ENCODE peak calls at places on chromosomes 1 and 21, in four cellular contexts. J is A549, Z is heart right ventricle, Y is tibial artery. S is an unnamed sample.

GRCh38 chr1:88876573-88877335 is 14.6 kb downstream of the GTF2B start:
- DNase-seq in J (no peak), Y (no peak), Z (no peak), S (no peak)

GRCh38 chr1:92754000-92754787 is 30.7 kb downstream of the EVI5 start:
- DNase-seq in Y (no peak), Z (no peak), J (no peak), S (peak; percentile 59)

GRCh38 chr1:172343246-172344099 is 77.0 kb upstream of the C1orf105 start:
- DNase-seq in Z (no peak), J (no peak), Y (no peak), S (peak; percentile 69)

GRCh38 chr1:9292361-9293240 is at the start of gene SPSB1:
- DNase-seq in Z (peak; percentile 74), J (no peak), Y (peak; percentile 65), S (no peak)

GRCh38 chr1:26771643-26772321 is 16.0 kb upstream of the PIGV start:
- DNase-seq in J (peak; percentile 69), Y (peak; percentile 40), Z (peak; percentile 20), S (peak; percentile 87)

GRCh38 chr1:167109125-167109524 is 15.2 kb downstream of the STYXL2 start:
- DNase-seq in J (no peak), Y (no peak), Z (no peak), S (no peak)

GRCh38 chr1:213264534-213264933 is 213.5 kb downstream of the RPS6KC1 start:
- DNase-seq in Y (no peak), Z (no peak), J (no peak), S (no peak)

GRCh38 chr1:202255343-202255742 is 61.7 kb downstream of the LGR6 start:
- DNase-seq in Z (no peak), Y (peak; percentile 17), J (no peak), S (no peak)

GRCh38 chr1:228875741-228876140 is 140.5 kb downstream of the RHOU start:
- DNase-seq in J (no peak), Y (no peak), Z (no peak), S (no peak)

DNA sequence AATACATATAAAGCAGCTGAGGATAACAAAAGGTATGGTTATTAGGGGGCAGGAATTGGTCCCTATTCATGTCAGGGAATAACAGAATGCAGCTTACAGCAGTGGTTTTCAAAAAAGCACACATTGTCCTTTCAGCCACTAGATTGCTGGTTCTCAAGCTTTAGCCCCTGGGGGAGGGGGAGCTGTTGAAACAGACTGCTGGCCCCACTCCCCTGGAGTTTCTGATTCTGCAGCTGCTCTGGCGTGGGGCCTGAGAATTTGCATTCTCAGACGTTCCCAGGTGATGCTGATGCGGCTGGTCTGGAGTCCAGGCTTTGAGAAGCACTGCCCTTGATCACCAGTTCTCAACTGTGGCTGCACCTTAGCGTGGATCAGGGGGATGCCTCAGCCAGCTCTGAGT is 62.7 kb upstream of the LAPTM5 start:
- DNase-seq in Y (no peak), Z (no peak), J (no peak), S (no peak)
- H3K27ac ChIP-seq in Y (no peak overlapping the region), Z (no peak overlapping the region), J (no peak overlapping the region), S (no peak overlapping the region)

DNA sequence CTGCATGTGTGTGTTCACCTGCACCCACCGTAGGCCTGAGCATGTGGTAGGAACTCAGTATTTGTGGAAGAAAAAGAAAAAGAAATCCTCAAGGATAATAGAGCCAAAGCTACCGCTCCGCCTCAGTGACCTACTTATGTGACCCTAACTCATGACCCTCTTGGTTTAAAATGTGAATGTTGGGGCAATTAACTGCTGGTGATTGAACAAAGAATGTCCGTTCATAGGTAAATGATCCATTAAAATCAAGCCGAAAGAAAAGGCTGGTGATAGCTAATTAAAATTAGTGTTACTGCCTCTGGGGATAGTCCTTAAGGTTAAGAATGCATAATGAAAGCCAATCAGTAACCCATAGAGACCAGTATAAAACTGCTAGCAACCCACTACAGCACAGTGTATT is 98.1 kb downstream of the PRDM2 start:
- DNase-seq in J (no peak), Z (no peak), Y (no peak), S (no peak)
- H3K27ac ChIP-seq in J (no peak overlapping the region), Z (no peak overlapping the region), Y (no peak overlapping the region), S (peak overlapping the region; percentile 50)

DNA sequence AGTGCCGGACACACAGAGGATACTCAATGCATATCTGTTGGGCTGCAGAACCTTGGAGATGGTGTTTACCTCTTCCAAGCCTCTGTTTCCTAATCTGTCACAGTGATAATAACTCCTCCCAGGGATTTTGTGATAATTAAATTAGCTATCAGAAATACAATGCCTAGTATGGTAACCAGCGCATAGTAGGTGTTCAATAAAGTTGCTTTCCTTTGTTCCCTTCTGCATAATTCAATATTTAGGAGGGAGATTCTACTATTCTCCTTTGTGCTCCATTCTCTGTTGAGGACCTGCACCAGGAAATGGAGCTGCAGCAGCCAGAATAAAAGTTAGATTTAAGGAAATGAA is 3.3 kb upstream of the CSF3R start:
- DNase-seq in Y (no peak), J (no peak), Z (no peak), S (no peak)
- H3K27ac ChIP-seq in Y (no peak overlapping the region), J (peak overlapping the region; percentile 84), Z (peak overlapping the region; percentile 21), S (no peak overlapping the region)

DNA sequence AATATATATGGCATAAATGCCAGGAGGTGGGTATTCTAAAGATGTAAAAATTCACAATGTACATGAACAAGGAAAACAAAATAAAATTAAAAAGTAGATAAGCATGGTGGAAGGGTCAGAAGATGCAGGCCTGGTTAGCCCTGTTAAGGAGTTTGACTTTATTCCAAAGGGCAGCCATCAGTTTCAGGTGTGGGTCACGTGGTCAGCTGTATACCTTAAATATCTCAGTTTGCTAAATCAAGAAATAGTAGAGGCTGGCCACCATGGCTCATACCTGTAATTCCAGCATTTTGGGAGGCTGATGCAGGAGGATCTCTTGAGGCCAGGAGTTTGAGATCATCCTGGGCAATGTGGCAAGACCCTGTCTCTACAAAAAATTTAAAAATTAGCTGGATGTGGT is 8.5 kb upstream of the PINK1 start:
- DNase-seq in J (no peak), Z (no peak), Y (no peak), S (no peak)
- H3K27ac ChIP-seq in J (no peak overlapping the region), Z (no peak overlapping the region), Y (no peak overlapping the region), S (no peak overlapping the region)

GRCh38 chr1:117697220-117697781 is 91.5 kb downstream of the TENT5C start:
- DNase-seq in Y (no peak), Z (no peak), J (no peak), S (no peak)
- H3K27ac ChIP-seq in Y (peak overlapping the region; percentile 89), Z (peak overlapping the region; percentile 56), J (no peak overlapping the region), S (no peak overlapping the region)

DNA sequence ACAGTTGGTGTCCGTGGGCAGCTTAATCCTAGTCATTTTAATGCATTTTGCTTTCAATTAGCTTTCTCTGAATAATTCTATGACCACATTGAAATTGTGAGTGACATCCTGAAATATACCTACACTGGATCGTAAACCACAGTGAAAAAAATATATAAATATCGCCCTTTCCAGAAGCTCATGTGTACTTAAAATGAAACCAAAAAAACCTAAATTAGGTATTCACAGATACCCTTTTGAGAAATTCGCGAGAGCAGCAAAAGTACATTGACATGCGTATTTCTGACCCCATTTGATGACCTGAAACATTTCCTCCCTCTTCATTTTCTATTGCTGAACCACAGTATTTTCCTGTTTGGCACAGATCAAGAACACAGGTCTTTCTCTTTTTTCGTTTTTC is 253.8 kb downstream of the LTN1 start:
- DNase-seq in J (no peak), Y (no peak), Z (no peak), S (no peak)
- H3K27ac ChIP-seq in J (no peak overlapping the region), Y (no peak overlapping the region), Z (peak overlapping the region; percentile 76), S (no peak overlapping the region)

GRCh38 chr1:51636191-51636590 is 19.3 kb downstream of the OSBPL9 start:
- DNase-seq in Y (no peak), Z (no peak), J (no peak), S (no peak)

GRCh38 chr1:51639694-51640093 is 22.8 kb downstream of the OSBPL9 start:
- DNase-seq in Z (no peak), J (no peak), Y (no peak), S (no peak)

GRCh38 chr1:51635611-51636010 is 18.7 kb downstream of the OSBPL9 start:
- DNase-seq in Y (no peak), J (no peak), Z (no peak), S (no peak)

GRCh38 chr1:51636765-51637522 is 20.1 kb downstream of the OSBPL9 start:
- DNase-seq in Z (no peak), Y (peak; percentile 86), J (no peak), S (peak; percentile 94)

GRCh38 chr1:51638350-51638749 is 21.5 kb downstream of the OSBPL9 start:
- DNase-seq in Z (no peak), Y (no peak), J (no peak), S (no peak)
- H3K27ac ChIP-seq in Z (no peak overlapping the region), Y (peak overlapping the region; percentile 85), J (peak overlapping the region; percentile 42), S (no peak overlapping the region)

GRCh38 chr1:64538389-64538788 is 68.5 kb downstream of the CACHD1 start:
- DNase-seq in Z (no peak), Y (no peak), J (no peak), S (no peak)

GRCh38 chr1:64536836-64537490 is 67.0 kb downstream of the CACHD1 start:
- DNase-seq in Z (no peak), J (no peak), Y (no peak), S (no peak)

GRCh38 chr1:64539279-64539678 is 69.3 kb downstream of the CACHD1 start:
- DNase-seq in Z (no peak), J (no peak), Y (no peak), S (no peak)

GRCh38 chr1:64537942-64538341 is 68.0 kb downstream of the CACHD1 start:
- DNase-seq in J (no peak), Y (no peak), Z (no peak), S (no peak)

GRCh38 chr1:64536217-64536835 is 66.4 kb downstream of the CACHD1 start:
- DNase-seq in J (no peak), Y (no peak), Z (no peak), S (no peak)
- H3K27ac ChIP-seq in J (no peak overlapping the region), Y (no peak overlapping the region), Z (peak overlapping the region; percentile 75), S (no peak overlapping the region)

GRCh38 chr1:25540750-25541350 is 2.6 kb upstream of the LDLRAP1 start:
- DNase-seq in Z (no peak), J (no peak), Y (no peak), S (no peak)

GRCh38 chr1:25534389-25534788 is 9.0 kb upstream of the LDLRAP1 start:
- DNase-seq in Y (no peak), J (no peak), Z (no peak), S (no peak)

GRCh38 chr1:25538165-25538860 is 5.1 kb upstream of the LDLRAP1 start:
- DNase-seq in Z (no peak), J (peak; percentile 45), Y (no peak), S (no peak)

GRCh38 chr1:25536124-25536523 is 7.3 kb upstream of the LDLRAP1 start:
- DNase-seq in J (no peak), Y (no peak), Z (no peak), S (no peak)

GRCh38 chr1:25537148-25537831 is 6.1 kb upstream of the LDLRAP1 start:
- DNase-seq in Z (no peak), J (no peak), Y (no peak), S (no peak)
- H3K27ac ChIP-seq in Z (no peak overlapping the region), J (no peak overlapping the region), Y (no peak overlapping the region), S (no peak overlapping the region)

DNA sequence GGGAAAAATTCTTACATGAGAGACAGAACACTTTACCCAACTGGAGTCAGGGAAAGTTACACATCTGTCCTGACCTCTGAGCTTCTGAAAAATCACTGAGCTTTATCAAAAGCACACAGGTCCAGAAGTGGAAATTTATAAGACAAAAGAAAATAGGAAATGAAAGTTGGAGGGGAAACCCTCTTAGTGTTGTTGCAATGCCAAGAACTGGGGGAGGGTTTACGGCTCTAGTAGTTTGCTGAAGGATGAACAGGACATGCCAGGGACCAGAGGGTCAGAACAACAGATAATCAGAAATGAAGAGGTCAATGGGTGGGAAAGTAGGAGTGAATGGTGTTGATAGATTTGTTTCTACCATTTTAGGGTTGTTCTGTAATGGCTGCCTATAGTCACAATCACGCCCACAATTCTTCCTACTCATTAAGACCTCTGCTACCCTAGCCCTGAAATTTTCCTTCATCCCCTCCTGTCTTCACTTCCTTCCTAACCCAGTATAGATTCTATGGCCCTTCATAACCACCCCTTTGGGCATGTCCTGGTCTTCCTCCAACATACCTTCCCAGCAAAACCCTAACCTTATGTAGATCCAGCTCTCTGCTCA is 30.3 kb upstream of the FMOD start:
- DNase-seq in Y (no peak), Z (no peak), J (no peak), S (no peak)
- H3K27ac ChIP-seq in Y (peak overlapping the region; percentile 70), Z (peak overlapping the region; percentile 39), J (no peak overlapping the region), S (no peak overlapping the region)